ENCODE peak calls at places on chromosomes 13 and 19, in four cellular contexts. V is OCI-LY7, R is MCF 10A, E is heart right ventricle. J is an unnamed sample.
A peak's percentile ranks its signal among the peaks of the same experiment; 100 is the strongest.

GRCh38 chr19:18160792-18161690 is 8.1 kb downstream of the PIK3R2 start:
- DNase-seq in E (peak; percentile 84), R (peak; percentile 69), V (peak; percentile 88), J (peak; percentile 95)

GRCh38 chr19:1389033-1389940 is 5.6 kb downstream of the NDUFS7 start:
- DNase-seq in R (no peak), E (no peak), V (no peak), J (no peak)

GRCh38 chr19:11028146-11028545 is 61.1 kb upstream of the LDLR start:
- DNase-seq in E (no peak), R (no peak), V (no peak), J (no peak)

GRCh38 chr13:43293008-43293407 is 269.6 kb downstream of the DNAJC15 start:
- DNase-seq in E (no peak), V (no peak), R (no peak), J (no peak)

GRCh38 chr13:24341439-24341838 is 32.1 kb downstream of the C1QTNF9 start:
- DNase-seq in V (no peak), E (no peak), R (no peak), J (no peak)

GRCh38 chr19:50065938-50066337 is 40.1 kb downstream of the ZNF473 start:
- DNase-seq in V (no peak), R (no peak), E (no peak), J (no peak)

GRCh38 chr13:20489185-20489820 is 36.4 kb downstream of the CRYL1 start:
- DNase-seq in E (no peak), R (no peak), V (peak; percentile 55), J (no peak)

GRCh38 chr19:15479391-15480345 is at the start of gene PGLYRP2:
- DNase-seq in E (peak; percentile 29), V (no peak), R (peak; percentile 40), J (no peak)

GRCh38 chr19:1859319-1859718 is 4.1 kb downstream of the KLF16 start:
- DNase-seq in E (no peak), R (no peak), V (no peak), J (no peak)

GRCh38 chr19:44866672-44867071 is 20.6 kb downstream of the NECTIN2 start:
- DNase-seq in V (no peak), R (no peak), E (no peak), J (no peak)

GRCh38 chr19:10915511-10916091 is 12.8 kb downstream of the YIPF2 start:
- DNase-seq in E (no peak), V (no peak), R (peak; percentile 92), J (no peak)

GRCh38 chr13:76854209-76854608 is 32.0 kb downstream of the KCTD12 start:
- DNase-seq in E (no peak), R (peak; percentile 19), V (no peak), J (no peak)

GRCh38 chr19:49396738-49397505 is 8.9 kb downstream of the KASH5 start:
- DNase-seq in V (no peak), R (no peak), E (no peak), J (no peak)

GRCh38 chr19:58543826-58544590 is at the start of gene TRIM28:
- DNase-seq in V (peak; percentile 98), R (peak; percentile 99), E (peak; percentile 99), J (peak; percentile 100)

GRCh38 chr13:29523199-29523931 is 72.1 kb downstream of the SLC7A1 start:
- DNase-seq in R (no peak), V (no peak), E (peak; percentile 44), J (no peak)

GRCh38 chr19:13022859-13023636 is 27.8 kb downstream of the NFIX start:
- DNase-seq in V (no peak), R (peak; percentile 94), E (peak; percentile 82), J (peak; percentile 77)

GRCh38 chr19:964761-965694 is 19.1 kb upstream of the WDR18 start:
- DNase-seq in E (no peak), V (peak; percentile 59), R (peak; percentile 21), J (no peak)

GRCh38 chr13:32047088-32047487 is 15.5 kb downstream of the FRY start:
- DNase-seq in E (no peak), R (no peak), V (no peak), J (no peak)

GRCh38 chr13:91185294-91185863 is 162.1 kb upstream of the MIR17HG start:
- DNase-seq in V (peak; percentile 44), R (peak; percentile 28), E (no peak), J (no peak)

GRCh38 chr19:12574036-12574435 is 22.8 kb upstream of the ZNF564 start:
- DNase-seq in V (peak; percentile 85), R (no peak), E (no peak), J (peak; percentile 57)

GRCh38 chr19:41916033-41916424 is 12.2 kb downstream of the ERFL start:
- DNase-seq in R (no peak), E (no peak), V (no peak), J (no peak)

GRCh38 chr13:94387047-94387446 is 92.4 kb downstream of the DCT start:
- DNase-seq in E (no peak), V (no peak), R (no peak), J (no peak)

GRCh38 chr13:68982961-68983619 is 1124.5 kb upstream of the ATXN8OS start:
- DNase-seq in R (no peak), V (no peak), E (no peak), J (no peak)

GRCh38 chr13:33958964-33959363 is 141.0 kb downstream of the RFC3 start:
- DNase-seq in V (peak; percentile 8), E (no peak), R (no peak), J (no peak)

GRCh38 chr13:48126944-48127814 is 32.3 kb upstream of the MED4 start:
- DNase-seq in V (peak; percentile 72), R (peak; percentile 82), E (peak; percentile 76), J (peak; percentile 59)

GRCh38 chr19:3585301-3586123 is at the start of gene GIPC3:
- DNase-seq in E (no peak), R (no peak), V (no peak), J (no peak)

GRCh38 chr13:28173793-28174192 is 35.4 kb downstream of the PAN3 start:
- DNase-seq in E (no peak), V (no peak), R (peak; percentile 61), J (no peak)

GRCh38 chr13:110388141-110388943 is 81.3 kb downstream of the COL4A2 start:
- DNase-seq in E (peak; percentile 46), R (peak; percentile 24), V (no peak), J (no peak)

GRCh38 chr13:32164622-32165268 is 133.2 kb downstream of the FRY start:
- DNase-seq in R (peak; percentile 81), E (no peak), V (peak; percentile 69), J (peak; percentile 14)

DNA sequence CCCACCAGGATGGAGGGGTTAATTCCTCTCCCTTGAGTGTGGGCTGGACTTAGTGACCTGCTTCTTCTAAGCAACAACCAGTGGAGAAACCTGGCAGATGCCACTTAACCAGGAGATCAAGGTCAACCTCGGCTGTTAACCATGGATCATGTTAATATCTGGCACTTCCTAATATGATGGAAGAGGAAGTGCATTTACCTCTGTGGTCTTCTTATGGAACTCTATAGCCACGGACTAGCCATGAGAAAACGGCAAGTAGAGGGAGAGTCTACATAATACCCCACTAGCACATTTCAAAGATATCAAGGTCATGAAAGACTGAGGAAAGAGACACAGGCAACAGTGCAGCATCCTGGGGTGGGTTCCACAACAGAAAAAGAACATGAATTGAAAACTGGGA is 31.4 kb downstream of the MLLT1 start:
- DNase-seq in E (no peak), R (no peak), V (no peak), J (no peak)
- TF ChIP-seq CTCF in E (no peak), R (no peak), V (no peak), J (no peak)

DNA sequence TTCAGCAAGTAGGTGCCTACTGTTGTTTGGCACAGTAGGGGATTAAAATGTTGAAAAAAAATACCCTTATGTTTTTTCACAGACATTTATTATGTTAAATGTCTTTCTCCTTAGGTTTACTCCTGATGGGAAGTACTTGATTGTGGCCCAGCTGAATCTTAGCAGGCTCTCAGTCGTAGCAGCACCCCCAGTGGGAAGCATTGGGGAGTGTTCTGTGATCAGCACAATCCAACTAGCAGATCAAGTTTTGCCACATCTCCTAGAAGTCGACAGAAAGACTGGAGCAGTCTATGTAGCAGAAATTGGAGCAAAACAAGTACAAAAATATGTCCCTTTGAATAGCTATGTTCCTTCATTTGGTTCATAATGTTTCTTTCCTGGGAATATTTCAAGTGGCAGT is 9.3 kb downstream of the NHLRC3 start:
- DNase-seq in V (no peak), E (no peak), R (no peak), J (no peak)
- TF ChIP-seq CTCF in V (no peak), E (no peak), R (no peak), J (no peak)

DNA sequence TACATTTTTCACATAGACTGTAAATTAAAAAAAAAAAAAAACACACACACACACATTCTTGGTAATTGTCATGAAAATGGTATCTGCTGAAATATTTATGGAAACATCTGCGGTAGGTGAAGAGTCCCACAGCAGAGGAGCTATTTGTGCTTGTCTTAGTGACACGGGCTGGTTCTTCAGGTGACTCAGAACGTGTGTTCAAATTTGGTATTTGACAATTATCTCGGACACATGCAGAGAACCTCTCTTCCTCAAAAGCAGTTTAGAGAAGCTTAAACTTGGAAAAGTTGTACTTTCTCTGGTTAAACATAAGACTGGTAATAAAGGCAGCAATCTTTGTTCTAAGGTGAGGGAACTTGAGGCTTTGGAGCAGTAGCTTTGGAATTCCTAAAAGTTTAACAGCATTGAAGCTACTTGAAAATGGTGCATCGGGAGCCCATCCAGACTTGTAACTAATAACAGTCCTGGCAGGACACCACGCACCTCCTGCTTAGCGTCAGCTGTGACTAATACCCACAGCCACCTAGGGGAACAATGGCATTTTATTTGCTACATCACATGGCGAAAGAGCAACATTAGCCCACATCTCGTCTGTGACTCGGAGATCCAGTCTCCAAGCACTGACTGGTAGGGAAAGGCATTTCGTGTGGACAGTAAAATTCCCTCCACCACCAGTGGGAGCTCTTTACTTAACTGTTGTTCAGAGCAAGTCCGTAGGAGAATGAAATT is 1505.1 kb upstream of the SLC10A2 start:
- DNase-seq in E (no peak), R (peak; percentile 80), V (no peak), J (peak; percentile 7)
- TF ChIP-seq CTCF in E (peak; percentile 72), R (peak; percentile 74), V (no peak), J (no peak)

GRCh38 chr19:7901337-7901736 is 2.3 kb upstream of the MAP2K7 start:
- DNase-seq in R (peak; percentile 94), V (no peak), E (no peak), J (no peak)

GRCh38 chr19:7900931-7901330 is 2.7 kb upstream of the MAP2K7 start:
- DNase-seq in V (no peak), R (peak; percentile 79), E (no peak), J (no peak)

GRCh38 chr19:7898967-7899366 is 4.7 kb upstream of the MAP2K7 start:
- DNase-seq in E (no peak), R (no peak), V (no peak), J (no peak)

GRCh38 chr19:7900401-7900870 is 3.2 kb upstream of the MAP2K7 start:
- DNase-seq in V (no peak), E (no peak), R (no peak), J (no peak)

DNA sequence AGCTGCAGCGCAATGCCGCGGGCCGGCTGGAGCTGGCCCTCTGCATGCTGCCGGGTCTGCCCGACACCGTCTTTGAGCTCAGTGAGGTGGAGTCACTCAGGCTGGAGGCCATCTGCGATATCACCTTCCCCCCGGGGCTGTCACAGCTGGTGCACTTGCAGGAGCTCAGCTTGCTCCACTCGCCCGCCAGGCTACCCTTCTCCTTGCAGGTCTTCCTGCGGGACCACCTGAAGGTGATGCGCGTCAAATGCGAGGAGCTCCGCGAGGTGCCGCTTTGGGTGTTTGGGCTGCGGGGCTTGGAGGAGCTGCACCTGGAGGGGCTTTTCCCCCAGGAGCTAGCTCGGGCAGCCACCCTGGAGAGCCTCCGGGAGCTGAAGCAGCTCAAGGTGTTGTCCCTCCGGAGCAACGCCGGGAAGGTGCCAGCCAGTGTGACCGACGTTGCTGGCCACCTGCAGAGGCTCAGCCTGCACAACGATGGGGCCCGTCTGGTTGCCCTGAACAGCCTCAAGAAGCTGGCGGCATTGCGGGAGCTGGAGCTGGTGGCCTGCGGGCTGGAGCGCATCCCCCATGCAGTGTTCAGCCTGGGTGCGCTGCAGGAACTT is 3.8 kb upstream of the MAP2K7 start:
- DNase-seq in R (no peak), V (no peak), E (no peak), J (no peak)
- TF ChIP-seq CTCF in R (no peak), V (no peak), E (no peak), J (no peak)

J was measured in GM13976.